ENCODE peak calls at places on chromosomes 5 and 9, in six cellular contexts. F, X, D, J, G and K are unnamed samples.

GRCh38 chr5:176743136-176743827 is 67.1 kb upstream of the UNC5A start:
- DNase-seq in D (no peak), F (no peak), X (peak), J (peak), G (no peak), K (no peak)

GRCh38 chr5:174204914-174205313 is 159.4 kb downstream of the NSG2 start:
- DNase-seq in J (peak), F (no peak), X (peak), G (no peak), D (peak), K (peak)

GRCh38 chr5:36614657-36615308 is 8.4 kb downstream of the SLC1A3 start:
- DNase-seq in D (no peak), F (no peak), G (no peak), J (no peak), X (no peak), K (peak)

GRCh38 chr5:123035950-123036390 is 555 bp downstream of the PPIC start:
- DNase-seq in F (peak), J (peak), X (peak), G (peak), D (peak), K (peak)

GRCh38 chr5:128470663-128471062 is 67.4 kb downstream of the FBN2 start:
- DNase-seq in G (peak), F (peak), J (no peak), X (no peak), D (no peak), K (peak)

GRCh38 chr5:94577466-94578245 is 40.7 kb downstream of the KIAA0825 start:
- DNase-seq in F (no peak), G (no peak), D (no peak), J (no peak), X (no peak), K (no peak)

GRCh38 chr5:87268126-87268969 is 665 bp downstream of the RASA1 start:
- DNase-seq in F (peak), D (peak), J (peak), X (peak), G (peak), K (peak)

GRCh38 chr5:139137703-139138102 is 60.5 kb downstream of the SIL1 start:
- DNase-seq in D (no peak), X (no peak), F (peak), J (no peak), G (peak), K (peak)

GRCh38 chr9:136726631-136727191 is 14.3 kb downstream of the DIPK1B start:
- DNase-seq in J (no peak), D (no peak), X (no peak), F (peak), G (peak), K (no peak)

GRCh38 chr5:36209664-36210063 is 32.1 kb downstream of the NADK2 start:
- DNase-seq in D (no peak), G (no peak), X (no peak), F (peak), J (no peak), K (no peak)

GRCh38 chr9:20363233-20363632 is 259.1 kb downstream of the MLLT3 start:
- DNase-seq in F (no peak), G (no peak), X (no peak), J (no peak), D (no peak), K (no peak)

GRCh38 chr5:171102877-171103610 is 206.0 kb upstream of the TLX3 start:
- DNase-seq in J (peak), G (peak), D (no peak), F (peak), X (peak), K (no peak)

GRCh38 chr5:89105836-89106235 is 222.9 kb upstream of the MEF2C start:
- DNase-seq in J (no peak), D (no peak), F (no peak), G (no peak), X (no peak), K (peak)

GRCh38 chr9:133705576-133705975 is 32.6 kb downstream of the SARDH start:
- DNase-seq in J (no peak), G (no peak), X (no peak), F (no peak), D (no peak), K (no peak)

GRCh38 chr5:161850491-161850890 is 2.6 kb downstream of the GABRA1 start:
- DNase-seq in F (no peak), G (no peak), X (no peak), D (no peak), J (no peak), K (no peak)

GRCh38 chr5:164277720-164278119 is 772.3 kb downstream of the MAT2B start:
- DNase-seq in J (no peak), G (peak), D (no peak), F (peak), X (no peak), K (peak)
- H4K91ac ChIP-seq in J (no peak), G (no peak), D (no peak), F (no peak), X (no peak), K (no peak)

GRCh38 chr5:179431221-179431620 is 86.0 kb upstream of the ADAMTS2 start:
- DNase-seq in F (no peak), D (no peak), X (no peak), J (no peak), G (no peak), K (no peak)
- H4K91ac ChIP-seq in F (no peak), D (no peak), X (no peak), J (no peak), G (no peak), K (no peak)

DNA sequence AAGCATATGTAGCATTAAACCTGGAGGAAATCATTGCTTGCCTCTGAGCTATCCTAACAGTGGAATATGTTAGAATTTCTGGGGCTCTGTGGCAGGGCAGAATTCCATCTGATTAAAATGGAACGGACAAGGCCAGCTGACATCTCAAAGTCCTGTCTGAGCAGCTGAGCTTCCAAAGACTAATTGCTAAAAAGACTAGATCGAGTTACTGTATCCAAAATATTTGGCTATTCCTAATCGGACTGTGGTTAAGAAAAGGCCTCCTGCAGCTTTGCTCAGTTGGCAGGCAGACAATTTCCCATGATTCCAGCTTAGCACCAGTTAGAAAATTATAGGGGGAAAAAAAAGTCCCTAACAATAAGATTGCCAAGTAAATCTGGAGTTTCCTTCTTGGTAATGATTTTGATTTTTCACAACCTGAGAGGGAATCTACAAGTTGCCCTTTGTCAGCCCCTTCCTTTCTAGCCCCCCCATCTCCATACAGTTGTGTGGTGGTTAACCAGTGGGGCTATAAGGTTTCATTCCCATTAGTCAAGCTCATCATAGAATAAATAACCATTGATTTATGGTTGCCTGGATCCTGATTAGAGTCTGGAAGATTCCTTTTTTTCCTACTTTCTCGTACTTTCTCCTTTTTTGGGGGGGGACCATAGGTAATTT is 26.4 kb downstream of the PTGR1 start:
- DNase-seq in G (peak), F (peak), X (no peak), J (no peak), D (no peak), K (no peak)
- H4K91ac ChIP-seq in G (no peak), F (no peak), X (no peak), J (no peak), D (no peak), K (no peak)

GRCh38 chr5:80928073-80928472 is 32.1 kb upstream of the RASGRF2 start:
- DNase-seq in X (no peak), D (no peak), G (no peak), J (no peak), F (no peak), K (no peak)
- H4K91ac ChIP-seq in X (no peak), D (no peak), G (no peak), J (no peak), F (no peak), K (no peak)

GRCh38 chr9:70428781-70429180 is 14.3 kb upstream of the KLF9 start:
- DNase-seq in X (no peak), G (no peak), J (no peak), D (no peak), F (no peak), K (peak)
- H4K91ac ChIP-seq in X (no peak), G (no peak), J (no peak), D (no peak), F (no peak), K (no peak)

DNA sequence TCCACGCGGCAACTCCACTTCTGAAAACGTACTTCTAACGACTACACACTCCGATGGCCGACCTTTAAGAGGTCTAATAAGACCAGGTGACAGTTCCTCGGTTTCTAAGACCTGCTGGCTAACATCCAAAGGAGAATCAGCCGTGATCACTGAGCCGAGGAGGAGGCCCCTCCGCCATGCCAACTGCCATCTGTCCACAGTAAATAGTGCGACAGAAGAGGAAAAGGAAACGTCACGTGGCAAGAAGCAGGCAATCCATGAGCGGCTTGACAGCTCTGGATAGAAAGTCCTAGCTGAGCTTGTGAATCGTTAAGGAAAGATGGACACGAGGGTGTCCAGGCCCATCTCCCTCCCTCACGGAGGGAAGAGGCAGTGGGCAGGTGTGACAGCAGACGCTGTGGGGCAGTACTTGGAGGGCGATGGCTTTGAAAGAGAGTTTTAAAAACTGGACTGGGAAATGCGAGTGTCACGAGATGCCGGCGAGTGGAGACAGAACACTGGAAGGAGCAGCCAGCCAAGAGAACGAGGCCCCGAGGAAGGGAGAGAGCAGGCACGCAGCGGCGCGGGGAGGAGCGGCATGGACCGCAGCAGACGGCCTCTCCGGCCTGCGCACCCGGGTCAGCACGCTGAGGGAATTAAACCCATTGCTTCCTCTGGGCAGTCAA is 66.7 kb upstream of the TBC1D9B start:
- DNase-seq in D (no peak), G (no peak), F (no peak), X (no peak), J (no peak), K (no peak)
- H4K91ac ChIP-seq in D (no peak), G (no peak), F (no peak), X (no peak), J (no peak), K (no peak)

GRCh38 chr9:32384002-32384363 is 460 bp upstream of the ACO1 start:
- DNase-seq in X (no peak), J (no peak), D (no peak), F (no peak), G (no peak), K (no peak)

GRCh38 chr9:32384364-32385134 is at the start of gene ACO1:
- DNase-seq in G (peak), J (peak), X (peak), F (peak), D (peak), K (peak)

GRCh38 chr9:32385885-32386283 is 1.4 kb downstream of the ACO1 start:
- DNase-seq in F (no peak), G (no peak), X (no peak), J (no peak), D (no peak), K (no peak)

GRCh38 chr9:32387256-32387655 is 2.8 kb downstream of the ACO1 start:
- DNase-seq in F (no peak), J (no peak), D (no peak), X (no peak), G (no peak), K (no peak)

GRCh38 chr9:32385135-32385884 is 867 bp downstream of the ACO1 start:
- DNase-seq in X (no peak), J (no peak), D (no peak), G (no peak), F (peak), K (no peak)
- H4K91ac ChIP-seq in X (no peak), J (no peak), D (no peak), G (no peak), F (peak), K (no peak)

GRCh38 chr9:2087500-2088313 is 72.6 kb downstream of the SMARCA2 start:
- DNase-seq in G (peak), X (no peak), D (no peak), J (no peak), F (peak), K (no peak)
- H4K91ac ChIP-seq in G (no peak), X (no peak), D (no peak), J (no peak), F (no peak), K (no peak)

GRCh38 chr9:91055845-91056244 is 254.2 kb downstream of the SYK start:
- DNase-seq in F (no peak), X (no peak), G (no peak), D (no peak), J (no peak), K (no peak)
- H4K91ac ChIP-seq in F (peak), X (no peak), G (no peak), D (no peak), J (no peak), K (no peak)